ENCODE peak calls at places on chromosomes 6 and 20, in nine cellular contexts. G is activated CD8-positive, alpha-beta T cell treated with anti-CD3 and anti-CD28 coated beads for 36 hours; M is left ventricle myocardium inferior; F is SJSA1; U is upper lobe of right lung; V is activated naive CD4-positive, alpha-beta T cell treated with anti-CD3 and anti-CD28 coated beads for 36 hours; H is stimulated activated CD4-positive, alpha-beta T cell treated with anti-CD3 and anti-CD28 coated beads, Interleukin-4, amount 100 ng/mL, for 48 hours; C is naive thymus-derived CD8-positive, alpha-beta T cell; R is Caki2. A is an unnamed sample.

GRCh38 chr6:162200036-162200435 is 527.5 kb downstream of the PRKN start:
- DNase-seq in G (no peak), M (no peak), F (no peak), U (no peak), V (no peak), H (no peak), C (no peak), R (peak; percentile 44), A (no peak)

GRCh38 chr20:63896136-63896890 is 1.4 kb downstream of the DNAJC5 start:
- DNase-seq in G (peak; percentile 54), M (peak; percentile 51), F (peak; percentile 23), U (peak; percentile 81), V (peak; percentile 57), H (peak; percentile 13), C (no peak), R (no peak), A (no peak)

GRCh38 chr20:57437672-57438330 is 46.6 kb downstream of the RBM38 start:
- DNase-seq in G (no peak), M (no peak), F (no peak), U (no peak), V (no peak), H (no peak), C (no peak), R (no peak), A (no peak)

GRCh38 chr6:161379828-161380598 is 106.2 kb upstream of the AGPAT4 start:
- DNase-seq in G (no peak), M (no peak), F (no peak), U (no peak), V (no peak), H (no peak), C (no peak), R (no peak), A (no peak)

GRCh38 chr6:111686249-111686997 is 80.7 kb upstream of the TRAF3IP2 start:
- DNase-seq in G (no peak), M (no peak), F (no peak), U (no peak), V (no peak), H (no peak), C (no peak), R (no peak), A (no peak)

GRCh38 chr6:12968290-12968689 is 251.7 kb downstream of the PHACTR1 start:
- DNase-seq in G (no peak), M (no peak), F (no peak), U (no peak), V (no peak), H (no peak), C (no peak), R (no peak), A (no peak)

GRCh38 chr6:12170351-12171079 is 119.6 kb upstream of the EDN1 start:
- DNase-seq in G (no peak), M (no peak), F (no peak), U (no peak), V (no peak), H (no peak), C (no peak), R (no peak), A (no peak)

GRCh38 chr6:140051521-140052455 is 677.3 kb upstream of the CITED2 start:
- DNase-seq in G (no peak), M (no peak), F (peak; percentile 75), U (no peak), V (no peak), H (no peak), C (no peak), R (peak; percentile 89), A (peak; percentile 82)

GRCh38 chr20:16806061-16806460 is 57.9 kb downstream of the OTOR start:
- DNase-seq in G (no peak), M (no peak), F (no peak), U (no peak), V (no peak), H (no peak), C (no peak), R (no peak), A (no peak)